ENCODE peak calls at places on chromosome 14, in four cellular contexts. M is WTC11, U is GM12878, F is HepG2. L is an unnamed sample.
A peak's percentile ranks its signal among the peaks of the same experiment; 100 is the strongest.

GRCh38 chr14:92925446-92925845 is 2.5 kb downstream of the CHGA start:
- DNase-seq in U (no peak), F (no peak), M (no peak), L (no peak)

GRCh38 chr14:55333785-55334485 is 62.7 kb downstream of the FBXO34 start:
- DNase-seq in U (no peak), M (no peak), F (no peak), L (no peak)

GRCh38 chr14:39175445-39176262 is 600 bp downstream of the PNN start:
- DNase-seq in M (peak; percentile 52), F (peak; percentile 66), U (no peak), L (peak; percentile 54)

GRCh38 chr14:57526942-57527341 is 33.3 kb upstream of the CCDC198 start:
- DNase-seq in M (peak; percentile 70), F (peak; percentile 12), U (no peak), L (no peak)

GRCh38 chr14:31127690-31128089 is 79.9 kb downstream of the HECTD1 start:
- DNase-seq in U (no peak), F (peak; percentile 55), M (no peak), L (no peak)

GRCh38 chr14:50069325-50069724 is 47.0 kb downstream of the VCPKMT start:
- DNase-seq in M (no peak), U (no peak), F (no peak), L (no peak)

GRCh38 chr14:39491134-39491541 is 58.9 kb upstream of the FBXO33 start:
- DNase-seq in U (no peak), M (no peak), F (peak; percentile 59), L (peak; percentile 7)

GRCh38 chr14:92121207-92121669 is 268 bp downstream of the NDUFB1 start:
- DNase-seq in M (no peak), U (no peak), F (peak; percentile 4), L (peak; percentile 74)

GRCh38 chr14:50856660-50857059 is 15.2 kb upstream of the ABHD12B start:
- DNase-seq in M (no peak), U (no peak), F (no peak), L (no peak)

GRCh38 chr14:102503576-102504224 is 5.9 kb downstream of the ANKRD9 start:
- DNase-seq in U (no peak), F (no peak), M (no peak), L (peak; percentile 16)

GRCh38 chr14:99481745-99482099 is 513 bp downstream of the CCNK start:
- DNase-seq in M (no peak), F (no peak), U (no peak), L (peak; percentile 15)

GRCh38 chr14:69708586-69709169 is 58.3 kb upstream of the SRSF5 start:
- DNase-seq in M (peak; percentile 66), U (no peak), F (peak; percentile 41), L (no peak)

GRCh38 chr14:91223028-91223783 is 21.3 kb downstream of the GPR68 start:
- DNase-seq in U (no peak), F (no peak), M (no peak), L (no peak)

GRCh38 chr14:20742132-20742531 is 3.6 kb upstream of the EDDM3A start:
- DNase-seq in M (no peak), F (no peak), U (no peak), L (no peak)

GRCh38 chr14:30681752-30682355 is 59.7 kb downstream of the SCFD1 start:
- DNase-seq in U (no peak), F (peak; percentile 57), M (no peak), L (no peak)

GRCh38 chr14:63712123-63712522 is 15.7 kb downstream of the SGPP1 start:
- DNase-seq in U (no peak), F (no peak), M (no peak), L (no peak)

GRCh38 chr14:73741876-73742519 is 27.8 kb upstream of the PNMA1 start:
- DNase-seq in U (no peak), M (no peak), F (no peak), L (no peak)

GRCh38 chr14:47389520-47389919 is 285.9 kb downstream of the MDGA2 start:
- DNase-seq in U (no peak), M (peak; percentile 17), F (no peak), L (no peak)

GRCh38 chr14:50260511-50260910 is 29.1 kb upstream of the SOS2 start:
- DNase-seq in U (no peak), M (no peak), F (peak; percentile 23), L (no peak)

GRCh38 chr14:53368714-53369191 is 215.6 kb upstream of the DDHD1 start:
- DNase-seq in U (no peak), M (no peak), F (no peak), L (no peak)

GRCh38 chr14:54797986-54798385 is 104.6 kb downstream of the GCH1 start:
- DNase-seq in U (no peak), F (no peak), M (no peak), L (no peak)

GRCh38 chr14:97218713-97219355 is 421.7 kb downstream of the VRK1 start:
- DNase-seq in U (no peak), M (peak; percentile 68), F (no peak), L (no peak)

GRCh38 chr14:81437226-81437625 is 37.1 kb upstream of the STON2 start:
- DNase-seq in F (no peak), M (no peak), U (no peak), L (no peak)

GRCh38 chr14:79487632-79488031 is 723.7 kb downstream of the DIO2 start:
- DNase-seq in M (no peak), U (no peak), F (no peak), L (no peak)

GRCh38 chr14:100293497-100294212 is 12.6 kb downstream of the SLC25A29 start:
- DNase-seq in U (no peak), M (peak; percentile 3), F (no peak), L (no peak)

GRCh38 chr14:96747006-96747405 is 50.2 kb upstream of the VRK1 start:
- DNase-seq in U (no peak), M (no peak), F (no peak), L (no peak)

GRCh38 chr14:44798386-44799242 is 163.1 kb downstream of the KLHL28 start:
- DNase-seq in U (no peak), M (no peak), F (no peak), L (no peak)

DNA sequence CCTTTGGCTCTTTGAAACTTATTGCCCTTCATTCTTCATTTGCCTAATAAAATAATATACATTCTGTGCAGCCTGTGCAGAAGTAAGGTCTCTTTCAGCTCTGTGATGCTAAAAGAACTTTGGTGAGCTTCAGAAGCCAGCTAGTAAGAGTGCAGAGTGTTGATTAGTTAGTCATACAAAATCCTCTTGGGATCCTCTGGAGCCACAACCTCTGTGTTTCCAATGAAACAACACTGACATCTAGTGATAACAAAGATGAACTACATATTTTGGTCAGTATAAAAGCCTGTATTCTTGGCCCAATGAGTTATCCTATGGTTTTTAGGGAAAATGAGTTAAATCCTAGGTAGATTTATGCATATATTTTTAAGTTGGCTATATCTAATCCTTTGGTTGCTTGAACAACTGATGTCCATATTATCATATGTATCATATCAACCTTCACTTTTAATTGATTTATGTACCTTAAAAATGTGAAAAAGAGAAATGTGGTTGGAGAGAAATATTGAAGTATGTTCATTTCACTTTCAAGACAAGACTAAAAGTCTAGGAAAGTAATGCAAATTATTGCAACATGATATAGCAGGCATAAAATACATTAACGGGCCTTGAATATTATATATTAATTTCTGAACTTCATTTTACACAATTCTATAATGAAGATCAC is 158.4 kb downstream of the KLHL28 start:
- DNase-seq in M (no peak), F (peak; percentile 35), U (peak; percentile 8), L (peak; percentile 22)
- TF ChIP-seq NR2C2 in M (no peak), F (no peak), U (no peak), L (no peak)

DNA sequence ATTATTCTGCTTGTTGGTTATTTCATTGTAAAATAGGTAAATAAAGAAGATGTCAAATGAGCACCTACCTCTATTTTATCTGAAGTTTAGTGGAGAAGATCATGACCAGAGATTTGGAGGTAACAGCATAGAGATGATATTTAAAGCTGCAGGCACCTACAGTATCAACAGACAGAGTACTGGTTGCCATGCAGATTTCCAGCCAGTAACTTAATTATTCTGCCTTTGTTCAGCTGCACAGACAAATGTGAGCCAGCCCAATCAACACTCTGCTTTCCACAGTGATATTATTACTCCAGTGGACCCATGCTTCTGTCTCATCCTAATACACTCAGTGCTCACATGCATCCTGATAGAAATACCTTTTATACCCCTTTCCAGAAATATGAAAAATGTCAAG is 348.5 kb upstream of the RGS6 start:
- DNase-seq in U (no peak), M (no peak), F (no peak), L (no peak)
- TF ChIP-seq NR2C2 in U (no peak), M (no peak), F (no peak), L (no peak)

DNA sequence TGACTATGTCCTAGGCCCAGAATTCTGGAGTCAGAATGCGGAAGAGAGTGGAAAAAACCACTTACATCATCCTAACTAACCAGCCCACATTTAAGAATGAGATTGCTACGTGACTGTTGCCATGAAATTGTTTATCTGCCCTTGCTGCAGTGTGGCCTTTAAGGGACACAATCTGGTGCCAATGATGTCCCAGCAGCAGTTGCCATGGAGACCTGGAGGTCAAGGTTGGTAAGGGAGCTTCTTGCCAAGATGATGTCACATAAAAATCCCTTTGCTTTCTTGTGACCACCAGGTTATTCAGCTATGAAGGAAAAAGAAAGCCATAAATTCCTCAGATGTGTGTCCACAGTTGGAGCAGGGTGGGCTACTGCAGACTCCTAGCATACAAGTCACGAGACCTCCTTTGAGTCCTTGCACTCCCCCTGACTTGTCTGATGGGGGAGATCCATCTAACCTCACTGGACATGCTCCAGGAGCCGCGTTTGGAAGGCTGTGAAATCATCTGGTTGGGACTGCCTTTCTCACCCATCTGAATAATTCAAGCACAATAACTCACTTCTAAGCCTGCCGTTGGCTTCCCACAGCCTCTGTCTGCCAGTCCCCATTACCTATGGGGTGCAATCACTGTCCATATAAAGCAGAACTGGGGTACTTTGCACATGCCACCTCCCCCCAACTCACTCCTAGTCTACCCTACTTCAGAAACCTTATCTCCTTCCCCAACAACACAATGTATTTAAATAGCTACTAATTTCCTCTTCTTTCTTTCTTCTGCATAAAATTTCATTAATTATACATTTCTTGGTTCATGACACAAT is 165.6 kb downstream of the ZFP36L1 start:
- DNase-seq in M (no peak), F (peak; percentile 56), U (no peak), L (no peak)
- TF ChIP-seq NR2C2 in M (no peak), F (no peak), U (no peak), L (no peak)

GRCh38 chr14:105689722-105690121 is 163.3 kb downstream of the TMEM121 start:
- DNase-seq in M (no peak), U (no peak), F (no peak), L (no peak)
- TF ChIP-seq NR2C2 in M (no peak), U (no peak), F (no peak), L (no peak)

GRCh38 chr14:66628646-66629045 is 120.7 kb downstream of the GPHN start:
- DNase-seq in F (no peak), M (no peak), U (no peak), L (no peak)

GRCh38 chr14:66623838-66624237 is 115.9 kb downstream of the GPHN start:
- DNase-seq in U (no peak), F (no peak), M (no peak), L (no peak)

GRCh38 chr14:66619952-66620351 is 112.0 kb downstream of the GPHN start:
- DNase-seq in M (no peak), U (no peak), F (no peak), L (no peak)

GRCh38 chr14:66624319-66624937 is 116.5 kb downstream of the GPHN start:
- DNase-seq in U (peak; percentile 21), M (peak; percentile 62), F (peak; percentile 53), L (peak; percentile 1)
- TF ChIP-seq NR2C2 in U (no peak), M (no peak), F (no peak), L (no peak)

GRCh38 chr14:98345186-98345585 is 926.8 kb downstream of the BCL11B start:
- DNase-seq in M (no peak), U (no peak), F (no peak), L (no peak)
- TF ChIP-seq NR2C2 in M (no peak), U (no peak), F (no peak), L (no peak)